ENCODE peak calls at places on chromosomes 7 and 10, in ten cellular contexts. X is pancreas; P is naive thymus-derived CD4-positive, alpha-beta T cell; M is right lobe of liver; F is cardiac muscle cell; G is OCI-LY7; I is stomach; K is mammary epithelial cell; O is thoracic aorta; H is aorta. A is an unnamed sample.

GRCh38 chr7:76505168-76506080 is 4.9 kb upstream of the UPK3B start:
- DNase-seq in M (no peak), O (no peak), I (no peak), X (peak; percentile 53), G (no peak), K (no peak), F (no peak), H (no peak), P (no peak), A (no peak)

GRCh38 chr10:121615862-121616261 is 17.6 kb upstream of the FGFR2 start:
- DNase-seq in M (no peak), X (no peak), P (no peak), O (no peak), G (no peak), F (no peak), H (no peak), K (no peak), I (no peak), A (no peak)

GRCh38 chr7:94348142-94348541 is 46.6 kb upstream of the COL1A2 start:
- DNase-seq in X (no peak), O (no peak), G (no peak), P (no peak), H (peak; percentile 61), F (peak; percentile 94), I (no peak), M (no peak), K (no peak), A (no peak)

GRCh38 chr7:11784808-11785536 is 47.0 kb downstream of the THSD7A start:
- DNase-seq in P (no peak), G (no peak), M (no peak), X (no peak), O (no peak), I (no peak), K (no peak), F (no peak), H (no peak), A (no peak)

GRCh38 chr10:99557044-99557443 is 24.3 kb downstream of the NKX2-3 start:
- DNase-seq in I (no peak), M (no peak), K (no peak), X (no peak), G (no peak), F (no peak), O (no peak), P (no peak), H (no peak), A (no peak)

GRCh38 chr10:116892873-116893685 is 43.8 kb downstream of the ENO4 start:
- DNase-seq in K (no peak), I (no peak), M (no peak), G (no peak), O (no peak), H (no peak), P (no peak), F (peak; percentile 7), X (no peak), A (no peak)

GRCh38 chr10:11901454-11902431 is 78.6 kb downstream of the PROSER2 start:
- DNase-seq in F (peak; percentile 50), P (no peak), I (no peak), H (no peak), M (peak; percentile 76), O (no peak), X (no peak), G (no peak), K (no peak), A (no peak)

GRCh38 chr10:128001346-128001745 is 94.4 kb downstream of the PTPRE start:
- DNase-seq in G (no peak), I (no peak), K (no peak), X (no peak), P (no peak), F (no peak), M (no peak), O (no peak), H (no peak), A (no peak)

GRCh38 chr10:8316284-8316683 is 261.8 kb downstream of the GATA3 start:
- DNase-seq in F (no peak), I (no peak), O (no peak), K (no peak), P (no peak), M (no peak), X (no peak), H (no peak), G (no peak), A (no peak)

GRCh38 chr10:124654686-124655085 is 89.5 kb downstream of the FAM53B start:
- DNase-seq in M (no peak), X (peak; percentile 22), H (no peak), K (peak; percentile 70), P (no peak), I (no peak), G (no peak), O (no peak), F (no peak), A (no peak)

GRCh38 chr10:71555760-71556159 is 159.0 kb downstream of the CDH23 start:
- DNase-seq in I (no peak), M (no peak), X (no peak), F (no peak), K (no peak), H (no peak), P (no peak), G (no peak), O (no peak), A (no peak)

GRCh38 chr10:51862149-51862548 is 162.8 kb upstream of the CSTF2T start:
- DNase-seq in I (no peak), M (no peak), P (no peak), F (no peak), K (no peak), G (no peak), O (no peak), X (no peak), H (no peak), A (no peak)

GRCh38 chr10:78952686-78953085 is 116.1 kb upstream of the ZMIZ1 start:
- DNase-seq in X (peak; percentile 29), H (peak; percentile 77), G (no peak), I (no peak), M (no peak), F (peak; percentile 91), K (no peak), O (no peak), P (no peak), A (no peak)

GRCh38 chr7:47505317-47506007 is 76.4 kb downstream of the TNS3 start:
- DNase-seq in M (no peak), X (no peak), H (peak; percentile 66), O (no peak), I (no peak), K (no peak), G (no peak), F (no peak), P (no peak), A (no peak)
- H3K4me1 ChIP-seq in M (peaks cover 1% of the 10 kb centered on the region), X (peaks cover 28% of the 10 kb centered on the region), H (peaks cover 2% of the 10 kb centered on the region), O (peaks cover 40% of the 10 kb centered on the region), I (peaks cover 47% of the 10 kb centered on the region), K (no peaks in the 10 kb centered on the region), G (peaks cover 1% of the 10 kb centered on the region), F (peaks cover 33% of the 10 kb centered on the region), P (no peaks in the 10 kb centered on the region), A (no peaks in the 10 kb centered on the region)

GRCh38 chr10:110409488-110409887 is 88.2 kb upstream of the DUSP5 start:
- DNase-seq in K (no peak), I (no peak), X (no peak), P (no peak), F (no peak), M (no peak), O (no peak), H (no peak), G (no peak), A (no peak)

GRCh38 chr10:110409926-110410325 is 87.8 kb upstream of the DUSP5 start:
- DNase-seq in I (no peak), O (no peak), M (no peak), K (no peak), X (no peak), H (no peak), G (peak; percentile 71), P (no peak), F (no peak), A (no peak)

GRCh38 chr10:110408943-110409342 is 88.8 kb upstream of the DUSP5 start:
- DNase-seq in H (no peak), K (no peak), I (no peak), P (no peak), O (no peak), F (no peak), G (no peak), M (no peak), X (no peak), A (no peak)

GRCh38 chr10:110411047-110411410 is 86.7 kb upstream of the DUSP5 start:
- DNase-seq in G (no peak), X (no peak), O (no peak), K (no peak), P (no peak), I (no peak), H (no peak), F (peak; percentile 76), M (no peak), A (no peak)

GRCh38 chr10:110410329-110411046 is 87.2 kb upstream of the DUSP5 start:
- DNase-seq in P (no peak), O (no peak), M (peak; percentile 72), K (peak; percentile 97), F (peak; percentile 94), X (no peak), G (no peak), I (peak; percentile 76), H (no peak), A (no peak)
- H3K4me1 ChIP-seq in P (peaks cover 25% of the 10 kb centered on the region), O (peaks cover 10% of the 10 kb centered on the region), M (no peaks in the 10 kb centered on the region), K (peaks cover 73% of the 10 kb centered on the region), F (peaks cover 64% of the 10 kb centered on the region), X (peaks cover 10% of the 10 kb centered on the region), G (peaks cover 79% of the 10 kb centered on the region), I (peaks cover 33% of the 10 kb centered on the region), H (no peaks in the 10 kb centered on the region), A (peaks cover 19% of the 10 kb centered on the region)

GRCh38 chr10:102291221-102291905 is 46.0 kb downstream of the GBF1 start:
- DNase-seq in I (no peak), O (no peak), K (no peak), H (no peak), X (no peak), P (no peak), M (no peak), F (peak; percentile 18), G (no peak), A (no peak)

GRCh38 chr10:102287538-102287937 is 42.2 kb downstream of the GBF1 start:
- DNase-seq in M (no peak), G (no peak), I (no peak), F (no peak), H (no peak), O (no peak), K (no peak), P (no peak), X (no peak), A (no peak)

GRCh38 chr10:102289840-102290239 is 44.5 kb downstream of the GBF1 start:
- DNase-seq in F (no peak), X (no peak), K (no peak), I (no peak), P (no peak), G (no peak), O (no peak), M (no peak), H (no peak), A (no peak)

GRCh38 chr10:102287991-102288390 is 42.7 kb downstream of the GBF1 start:
- DNase-seq in M (no peak), G (no peak), X (no peak), I (no peak), H (no peak), F (no peak), P (no peak), O (no peak), K (no peak), A (no peak)

GRCh38 chr10:102289356-102289755 is 44.0 kb downstream of the GBF1 start:
- DNase-seq in K (no peak), G (no peak), X (no peak), H (no peak), O (no peak), I (no peak), M (no peak), F (no peak), P (no peak), A (no peak)
- H3K4me1 ChIP-seq in K (peaks cover 10% of the 10 kb centered on the region), G (no peaks in the 10 kb centered on the region), X (no peaks in the 10 kb centered on the region), H (peaks cover 5% of the 10 kb centered on the region), O (peaks cover 6% of the 10 kb centered on the region), I (peaks cover 26% of the 10 kb centered on the region), M (no peaks in the 10 kb centered on the region), F (peaks cover 31% of the 10 kb centered on the region), P (no peaks in the 10 kb centered on the region), A (no peaks in the 10 kb centered on the region)

GRCh38 chr7:157538735-157539134 is 201.9 kb downstream of the DNAJB6 start:
- DNase-seq in P (no peak), F (no peak), M (no peak), K (no peak), X (peak; percentile 6), H (no peak), O (no peak), I (no peak), G (no peak), A (no peak)
- H3K4me1 ChIP-seq in P (no peaks in the 10 kb centered on the region), F (no peaks in the 10 kb centered on the region), M (no peaks in the 10 kb centered on the region), K (no peaks in the 10 kb centered on the region), X (no peaks in the 10 kb centered on the region), H (no peaks in the 10 kb centered on the region), O (no peaks in the 10 kb centered on the region), I (no peaks in the 10 kb centered on the region), G (no peaks in the 10 kb centered on the region), A (no peaks in the 10 kb centered on the region)

A was measured in CD8-positive, alpha-beta T cell.